ENCODE peak calls at places on chromosomes 5 and 9, in eight cellular contexts. Q is heart right ventricle, O is H1, Z is psoas muscle, D is uterus, A is brain microvascular endothelial cell, W is fibroblast of lung, N is A549. Y is an unnamed sample.

GRCh38 chr5:115309751-115310370 is 13.4 kb upstream of the CCDC112 start:
- DNase-seq in Q (no peak), O (no peak), Z (no peak), D (no peak), A (no peak), W (peak), N (no peak), Y (no peak)

GRCh38 chr5:124996764-124997077 is 250.3 kb upstream of the ZNF608 start:
- DNase-seq in Q (no peak), O (peak), Z (no peak), D (no peak), A (peak), W (peak), N (no peak), Y (peak)

GRCh38 chr9:104177003-104177611 is 83.0 kb downstream of the SMC2 start:
- DNase-seq in Q (no peak), O (no peak), Z (no peak), D (no peak), A (no peak), W (no peak), N (no peak), Y (no peak)

GRCh38 chr9:85041737-85042136 is 372.2 kb downstream of the NTRK2 start:
- DNase-seq in Q (no peak), O (no peak), Z (no peak), D (no peak), A (no peak), W (no peak), N (no peak), Y (no peak)

GRCh38 chr5:148653840-148654781 is at the start of gene HTR4:
- DNase-seq in Q (peak), O (no peak), Z (no peak), D (no peak), A (no peak), W (no peak), N (no peak), Y (no peak)

GRCh38 chr5:23506329-23507236 is 826 bp upstream of the PRDM9 start:
- DNase-seq in Q (no peak), O (peak), Z (no peak), D (no peak), A (no peak), W (no peak), N (peak), Y (no peak)

GRCh38 chr9:37987467-37987981 is 81.5 kb downstream of the SHB start:
- DNase-seq in Q (peak), O (no peak), Z (no peak), D (no peak), A (no peak), W (no peak), N (no peak), Y (no peak)

GRCh38 chr5:115599502-115599901 is 2.8 kb downstream of the TICAM2 start:
- DNase-seq in Q (no peak), O (no peak), Z (no peak), D (no peak), A (peak), W (peak), N (no peak), Y (no peak)

GRCh38 chr9:107983762-107984161 is 494.2 kb upstream of the KLF4 start:
- DNase-seq in Q (no peak), O (no peak), Z (no peak), D (no peak), A (no peak), W (no peak), N (no peak), Y (no peak)

GRCh38 chr9:134983094-134983493 is 65.4 kb upstream of the FCN1 start:
- DNase-seq in Q (peak), O (peak), Z (no peak), D (no peak), A (no peak), W (no peak), N (no peak), Y (no peak)
- TF ChIP-seq CTCF in Q (peak), O (peak), Z (peak), D (no peak), A (peak), W (peak), N (no peak), Y (peak)

DNA sequence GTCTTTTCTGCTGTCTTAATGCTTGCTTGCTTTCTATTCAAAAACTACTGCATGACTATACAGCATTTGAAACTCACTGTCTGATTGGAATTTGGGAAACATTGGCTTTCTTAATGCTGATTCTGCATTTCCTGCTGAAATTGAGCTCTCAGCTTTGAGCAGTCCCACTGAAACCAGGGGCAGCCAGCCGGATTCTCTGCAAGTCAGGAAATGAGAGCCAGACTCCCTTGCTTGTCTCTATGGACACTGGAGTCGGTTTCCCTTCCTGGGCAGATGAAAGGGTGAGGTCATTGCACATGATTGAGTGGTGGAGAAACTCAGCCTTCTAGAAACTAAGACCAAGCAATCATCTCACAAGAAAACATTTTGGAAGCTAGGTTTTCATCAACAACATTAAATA is 119.7 kb upstream of the SPATA31C2 start:
- DNase-seq in Q (peak), O (no peak), Z (peak), D (peak), A (peak), W (peak), N (no peak), Y (no peak)
- H3K27ac ChIP-seq in Q (no peak), O (no peak), Z (no peak), D (peak), A (no peak), W (no peak), N (no peak), Y (no peak)

GRCh38 chr9:131097948-131098278 is 1.6 kb downstream of the AIF1L start:
- DNase-seq in Q (peak), O (no peak), Z (peak), D (no peak), A (no peak), W (no peak), N (no peak), Y (no peak)
- H3K4me3 ChIP-seq in Q (no peak), O (peak), Z (peak), D (no peak), A (no peak), W (no peak), N (no peak), Y (no peak)

GRCh38 chr5:8953911-8954310 is 592.0 kb downstream of the SEMA5A start:
- DNase-seq in Q (no peak), O (no peak), Z (no peak), D (no peak), A (no peak), W (no peak), N (no peak), Y (no peak)

GRCh38 chr5:8956659-8957058 is 589.2 kb downstream of the SEMA5A start:
- DNase-seq in Q (no peak), O (no peak), Z (no peak), D (no peak), A (no peak), W (no peak), N (no peak), Y (no peak)

GRCh38 chr5:8952147-8952546 is 593.7 kb downstream of the SEMA5A start:
- DNase-seq in Q (no peak), O (no peak), Z (no peak), D (no peak), A (no peak), W (no peak), N (no peak), Y (no peak)

GRCh38 chr5:8953016-8953415 is 592.9 kb downstream of the SEMA5A start:
- DNase-seq in Q (no peak), O (no peak), Z (no peak), D (no peak), A (no peak), W (no peak), N (no peak), Y (no peak)

GRCh38 chr5:8954801-8955200 is 591.1 kb downstream of the SEMA5A start:
- DNase-seq in Q (no peak), O (no peak), Z (no peak), D (no peak), A (no peak), W (no peak), N (no peak), Y (no peak)
- TF ChIP-seq CTCF in Q (no peak), O (no peak), Z (no peak), D (no peak), A (peak), W (peak), N (no peak), Y (peak)

GRCh38 chr5:77428526-77428925 is 63.6 kb downstream of the WDR41 start:
- DNase-seq in Q (no peak), O (no peak), Z (no peak), D (no peak), A (no peak), W (no peak), N (no peak), Y (no peak)

GRCh38 chr5:77431719-77432118 is 60.4 kb downstream of the WDR41 start:
- DNase-seq in Q (no peak), O (no peak), Z (no peak), D (no peak), A (no peak), W (no peak), N (no peak), Y (no peak)

GRCh38 chr5:77428033-77428432 is 64.1 kb downstream of the WDR41 start:
- DNase-seq in Q (no peak), O (no peak), Z (no peak), D (no peak), A (no peak), W (no peak), N (no peak), Y (no peak)

GRCh38 chr5:77430726-77431125 is 61.4 kb downstream of the WDR41 start:
- DNase-seq in Q (no peak), O (no peak), Z (no peak), D (no peak), A (no peak), W (peak), N (no peak), Y (no peak)

GRCh38 chr5:77431286-77431685 is 60.8 kb downstream of the WDR41 start:
- DNase-seq in Q (no peak), O (no peak), Z (no peak), D (no peak), A (no peak), W (peak), N (no peak), Y (peak)
- H3K27ac ChIP-seq in Q (no peak), O (no peak), Z (no peak), D (no peak), A (no peak), W (no peak), N (no peak), Y (no peak)

GRCh38 chr5:173235499-173236394 is 741 bp upstream of the NKX2-5 start:
- DNase-seq in Q (peak), O (no peak), Z (no peak), D (no peak), A (no peak), W (no peak), N (no peak), Y (no peak)
- H3K4me3 ChIP-seq in Q (no peak), O (peak), Z (no peak), D (no peak), A (no peak), W (no peak), N (peak), Y (no peak)

Y was measured in PC-9.